ENCODE peak calls at places on chromosomes 3 and 15, in four cellular contexts. G, U, E and D are unnamed samples.

GRCh38 chr3:3089017-3089416 is 21.2 kb downstream of the IL5RA start:
- DNase-seq in G (no peak), U (no peak), E (no peak), D (no peak)

GRCh38 chr3:141125351-141125750 is 74.2 kb downstream of the SPSB4 start:
- DNase-seq in G (no peak), U (no peak), E (no peak), D (no peak)

GRCh38 chr15:33132722-33133345 is 61.7 kb downstream of the FMN1 start:
- DNase-seq in G (peak), U (no peak), E (peak), D (no peak)

GRCh38 chr3:179266701-179267211 is 15.8 kb upstream of the KCNMB3 start:
- DNase-seq in G (no peak), U (peak), E (no peak), D (no peak)

GRCh38 chr3:150544726-150545125 is 1.6 kb downstream of the SERP1 start:
- DNase-seq in G (no peak), U (no peak), E (no peak), D (no peak)

GRCh38 chr3:105367406-105368213 is 901 bp downstream of the ALCAM start:
- DNase-seq in G (peak), U (peak), E (peak), D (peak)

GRCh38 chr15:36766449-36766848 is 187.0 kb downstream of the CDIN1 start:
- DNase-seq in G (no peak), U (no peak), E (no peak), D (no peak)

GRCh38 chr3:171321241-171321640 is 139.0 kb downstream of the TNIK start:
- DNase-seq in G (no peak), U (no peak), E (no peak), D (no peak)

GRCh38 chr3:115927210-115927609 is 303.9 kb downstream of the GAP43 start:
- DNase-seq in G (no peak), U (no peak), E (no peak), D (no peak)

GRCh38 chr15:48592221-48592731 is 53.2 kb downstream of the FBN1 start:
- DNase-seq in G (no peak), U (no peak), E (no peak), D (no peak)

GRCh38 chr15:48581221-48581620 is 64.3 kb downstream of the FBN1 start:
- DNase-seq in G (no peak), U (no peak), E (no peak), D (no peak)

GRCh38 chr3:71201939-71202338 is 381.6 kb downstream of the FOXP1 start:
- DNase-seq in G (no peak), U (peak), E (no peak), D (peak)

GRCh38 chr3:123576119-123576518 is 8.7 kb downstream of the HACD2 start:
- DNase-seq in G (no peak), U (no peak), E (no peak), D (no peak)

GRCh38 chr3:61848885-61849284 is 287.5 kb downstream of the PTPRG start:
- DNase-seq in G (no peak), U (peak), E (no peak), D (no peak)

GRCh38 chr3:44045476-44046275 is 196.0 kb upstream of the TOPAZ1 start:
- DNase-seq in G (no peak), U (no peak), E (peak), D (peak)

GRCh38 chr3:37952564-37952963 is 38.0 kb upstream of the VILL start:
- DNase-seq in G (no peak), U (no peak), E (no peak), D (no peak)

GRCh38 chr15:43239732-43240491 is 19.1 kb upstream of the EPB42 start:
- DNase-seq in G (no peak), U (no peak), E (no peak), D (no peak)

GRCh38 chr3:21894459-21895083 is 143.6 kb upstream of the ZNF385D start:
- DNase-seq in G (no peak), U (peak), E (no peak), D (no peak)

GRCh38 chr15:36757189-36757814 is 177.9 kb downstream of the CDIN1 start:
- DNase-seq in G (no peak), U (no peak), E (no peak), D (no peak)

GRCh38 chr3:32510075-32510724 is 7.5 kb upstream of the CMTM6 start:
- DNase-seq in G (peak), U (peak), E (peak), D (no peak)

GRCh38 chr15:91184441-91184840 is 84.4 kb downstream of the SV2B start:
- DNase-seq in G (no peak), U (no peak), E (no peak), D (no peak)

GRCh38 chr3:58900372-58900771 is 149.5 kb downstream of the CFAP20DC start:
- DNase-seq in G (no peak), U (no peak), E (no peak), D (no peak)

GRCh38 chr3:14170569-14171159 is 7.7 kb downstream of the XPC start:
- DNase-seq in G (no peak), U (no peak), E (no peak), D (no peak)
- H3K27ac ChIP-seq in G (no peak), U (no peak), E (peak), D (no peak)

GRCh38 chr3:16114930-16115329 is 59.5 kb upstream of the GALNT15 start:
- DNase-seq in G (no peak), U (no peak), E (no peak), D (no peak)
- H3K27ac ChIP-seq in G (no peak), U (peak), E (no peak), D (no peak)

GRCh38 chr3:124843068-124843467 is 44.1 kb downstream of the ITGB5 start:
- DNase-seq in G (no peak), U (no peak), E (no peak), D (no peak)

GRCh38 chr3:124845406-124845805 is 41.8 kb downstream of the ITGB5 start:
- DNase-seq in G (no peak), U (peak), E (peak), D (no peak)

GRCh38 chr3:124846189-124846588 is 41.0 kb downstream of the ITGB5 start:
- DNase-seq in G (no peak), U (no peak), E (no peak), D (no peak)

GRCh38 chr3:124841517-124841916 is 45.6 kb downstream of the ITGB5 start:
- DNase-seq in G (no peak), U (no peak), E (no peak), D (no peak)

DNA sequence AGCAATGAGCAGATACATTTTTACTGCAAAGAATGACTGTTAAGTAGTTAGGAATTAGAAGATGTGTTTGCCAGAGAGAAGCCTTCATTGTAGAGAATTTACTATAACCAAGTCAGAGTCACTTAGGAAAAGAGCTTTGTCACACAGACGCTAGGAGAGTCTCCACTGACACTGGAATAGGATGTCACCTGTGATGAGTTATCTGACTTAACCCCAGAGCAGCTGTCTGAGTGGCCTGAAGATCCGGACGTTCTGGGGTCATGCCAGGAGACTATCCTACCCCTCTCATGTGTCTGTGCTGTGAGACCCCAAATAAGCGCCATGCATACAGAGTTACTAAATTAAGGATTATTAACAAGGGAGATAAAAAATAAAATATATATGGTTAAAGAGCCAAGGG is 43.7 kb downstream of the ITGB5 start:
- DNase-seq in G (no peak), U (no peak), E (no peak), D (no peak)
- H3K27ac ChIP-seq in G (no peak), U (peak), E (no peak), D (no peak)

DNA sequence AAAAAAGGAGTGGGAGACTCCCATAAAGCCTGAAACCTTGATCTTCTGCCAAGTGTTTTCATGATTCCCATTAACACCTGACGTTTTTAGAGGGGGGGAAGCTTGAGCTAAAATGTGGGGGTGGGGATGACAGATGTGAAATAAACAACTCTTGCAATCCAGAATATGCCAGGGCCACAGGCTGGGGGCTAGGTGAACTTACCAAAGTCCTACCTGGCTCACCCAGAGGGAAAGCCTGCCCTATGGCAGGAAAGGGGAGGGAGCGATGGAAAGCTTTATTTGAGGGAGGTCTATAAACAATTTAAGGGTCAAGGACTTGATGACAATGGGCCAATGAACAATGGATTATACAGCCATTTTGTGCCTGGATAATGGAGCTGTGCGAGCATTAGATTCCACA is 108.3 kb downstream of the LRIG1 start:
- DNase-seq in G (no peak), U (no peak), E (no peak), D (no peak)
- H3K27ac ChIP-seq in G (no peak), U (peak), E (no peak), D (no peak)